ENCODE peak calls at places on chromosomes 3 and 15, in eight cellular contexts. F is lower lobe of right lung; B is right lobe of liver; L is adipocyte; G is small intestine; K is IMR-90; X is CD8-positive, alpha-beta T cell; O is SK-N-SH. S is an unnamed sample. For H3K4me1 and H3K36me3, the result is how much of the 10 kb centered on the place peaks cover.

GRCh38 chr3:67875338-67875737 is 220.9 kb upstream of the SUCLG2 start:
- DNase-seq in O (no peak), K (peak), B (no peak), G (peak), X (no peak), F (no peak), L (no peak), S (no peak)

GRCh38 chr3:38139191-38139590 is 730 bp downstream of the MYD88 start:
- DNase-seq in F (peak), X (no peak), G (no peak), K (no peak), L (no peak), O (no peak), B (peak), S (no peak)

GRCh38 chr15:59059076-59059597 is 45.8 kb upstream of the CCNB2 start:
- DNase-seq in G (no peak), X (no peak), B (no peak), K (no peak), L (no peak), F (no peak), O (no peak), S (no peak)

GRCh38 chr15:84681822-84682221 is 23.8 kb upstream of the NMB start:
- DNase-seq in F (no peak), O (no peak), X (peak), L (peak), B (no peak), K (peak), G (no peak), S (no peak)

GRCh38 chr15:70147178-70147760 is 49.6 kb upstream of the TLE3 start:
- DNase-seq in B (no peak), K (no peak), X (no peak), G (no peak), L (no peak), F (no peak), O (no peak), S (no peak)

GRCh38 chr15:79171320-79172031 is 80.9 kb upstream of the RASGRF1 start:
- DNase-seq in K (no peak), F (no peak), X (no peak), G (no peak), L (no peak), O (peak), B (no peak), S (no peak)

GRCh38 chr15:40567111-40567510 is 2.0 kb upstream of the RPUSD2 start:
- DNase-seq in O (no peak), B (no peak), K (no peak), F (no peak), G (peak), L (peak), X (no peak), S (no peak)

GRCh38 chr15:40470423-40471104 is at the start of gene CHST14:
- DNase-seq in B (peak), G (peak), F (peak), L (peak), K (peak), O (peak), X (peak), S (peak)

GRCh38 chr15:45454825-45455224 is 67.7 kb downstream of the SLC30A4 start:
- DNase-seq in F (peak), K (peak), B (peak), O (no peak), G (peak), L (peak), X (peak), S (peak)

GRCh38 chr15:91471410-91471993 is 371.4 kb downstream of the SV2B start:
- DNase-seq in F (no peak), X (no peak), B (no peak), O (no peak), G (no peak), L (no peak), K (peak), S (no peak)

GRCh38 chr3:48478631-48479555 is 25.1 kb downstream of the SHISA5 start:
- DNase-seq in B (no peak), K (no peak), F (no peak), O (no peak), G (peak), L (no peak), X (peak), S (peak)

GRCh38 chr3:188915137-188915536 is 256.6 kb upstream of the TPRG1 start:
- DNase-seq in O (no peak), B (no peak), L (peak), G (no peak), K (peak), X (no peak), F (no peak), S (no peak)

GRCh38 chr3:151931171-151931570 is 57.7 kb downstream of the SUCNR1 start:
- DNase-seq in F (no peak), K (peak), G (no peak), X (no peak), O (no peak), B (no peak), L (peak), S (no peak)

GRCh38 chr3:149784064-149784704 is 8.2 kb downstream of the ANKUB1 start:
- DNase-seq in O (no peak), B (no peak), L (peak), G (no peak), F (no peak), X (no peak), K (peak), S (no peak)

GRCh38 chr3:120172070-120172469 is 77.8 kb upstream of the GSK3B start:
- DNase-seq in B (no peak), F (no peak), K (peak), L (peak), G (no peak), O (no peak), X (no peak), S (no peak)

GRCh38 chr15:51726302-51727073 is 11.0 kb downstream of the LYSMD2 start:
- DNase-seq in X (no peak), G (peak), O (peak), F (no peak), L (peak), B (no peak), K (peak), S (no peak)

GRCh38 chr3:50390523-50391177 is 31.3 kb upstream of the TMEM115 start:
- DNase-seq in K (no peak), L (no peak), B (peak), O (peak), G (peak), F (peak), X (no peak), S (peak)

GRCh38 chr3:129992781-129993180 is 18.3 kb downstream of the TRH start:
- DNase-seq in G (no peak), K (no peak), B (no peak), X (no peak), O (peak), L (peak), F (no peak), S (no peak)

GRCh38 chr3:63595221-63595620 is 57.3 kb upstream of the SNTN start:
- DNase-seq in G (no peak), X (no peak), L (no peak), O (no peak), B (no peak), K (no peak), F (no peak), S (no peak)

GRCh38 chr3:24025805-24026204 is 80.7 kb downstream of the NR1D2 start:
- DNase-seq in X (no peak), L (no peak), G (no peak), O (no peak), F (no peak), B (no peak), K (no peak), S (no peak)

GRCh38 chr15:45871121-45871855 is 236.5 kb downstream of the SQOR start:
- DNase-seq in B (no peak), L (peak), G (no peak), K (no peak), O (no peak), F (no peak), X (no peak), S (no peak)

GRCh38 chr3:34070831-34071230 is 272.4 kb downstream of the PDCD6IP start:
- DNase-seq in K (no peak), F (no peak), X (no peak), G (no peak), L (no peak), B (no peak), O (no peak), S (no peak)

GRCh38 chr15:63991706-63992105 is 54.6 kb downstream of the DAPK2 start:
- DNase-seq in K (no peak), B (no peak), O (no peak), L (no peak), F (no peak), X (no peak), G (no peak), S (no peak)

GRCh38 chr3:83218383-83219200 is 1457.1 kb upstream of the GBE1 start:
- DNase-seq in X (no peak), K (no peak), O (peak), G (no peak), F (no peak), B (peak), L (no peak), S (peak)

GRCh38 chr15:98927990-98928389 is 79.6 kb downstream of the PGPEP1L start:
- DNase-seq in K (no peak), L (no peak), X (no peak), O (no peak), B (no peak), F (no peak), G (no peak), S (no peak)

GRCh38 chr15:90213123-90213817 is 12.1 kb downstream of the SEMA4B start:
- DNase-seq in G (peak), F (no peak), B (no peak), X (no peak), L (no peak), K (no peak), O (no peak), S (no peak)

GRCh38 chr15:96804754-96805153 is 474.3 kb downstream of the NR2F2 start:
- DNase-seq in F (no peak), L (no peak), X (no peak), B (no peak), K (no peak), G (no peak), O (no peak), S (no peak)

GRCh38 chr3:149971403-149972075 is 844 bp upstream of the PFN2 start:
- DNase-seq in G (peak), F (peak), X (peak), B (peak), O (no peak), K (peak), L (peak), S (peak)

GRCh38 chr3:48507256-48508061 is 3.5 kb upstream of the SHISA5 start:
- DNase-seq in F (peak), B (peak), L (peak), G (peak), K (peak), O (peak), X (peak), S (peak)

GRCh38 chr3:129820587-129820986 is 72.9 kb downstream of the TMCC1 start:
- DNase-seq in K (no peak), O (no peak), L (no peak), B (no peak), G (peak), F (no peak), X (no peak), S (no peak)

GRCh38 chr3:76683256-76683655 is 356.6 kb upstream of the ROBO2 start:
- DNase-seq in X (no peak), G (no peak), F (no peak), L (no peak), O (peak), B (no peak), K (no peak), S (no peak)

GRCh38 chr3:64595253-64595694 is 92.5 kb downstream of the ADAMTS9 start:
- DNase-seq in G (no peak), K (peak), L (peak), B (no peak), F (no peak), O (no peak), X (no peak), S (no peak)

GRCh38 chr3:59970384-59970783 is 920.6 kb upstream of the CFAP20DC start:
- DNase-seq in F (no peak), K (no peak), L (no peak), X (no peak), O (no peak), G (no peak), B (no peak), S (no peak)

GRCh38 chr3:43632269-43632733 is 10.5 kb upstream of the ANO10 start:
- DNase-seq in L (peak), K (peak), F (no peak), B (no peak), G (no peak), O (no peak), X (no peak), S (no peak)

GRCh38 chr3:62287528-62287927 is 85.8 kb downstream of the FEZF2 start:
- DNase-seq in L (no peak), B (no peak), F (no peak), X (no peak), G (no peak), K (no peak), O (no peak), S (no peak)

GRCh38 chr3:146747928-146748327 is 142.8 kb upstream of the PLSCR5 start:
- DNase-seq in G (no peak), F (no peak), X (no peak), O (no peak), L (peak), K (peak), B (no peak), S (no peak)

DNA sequence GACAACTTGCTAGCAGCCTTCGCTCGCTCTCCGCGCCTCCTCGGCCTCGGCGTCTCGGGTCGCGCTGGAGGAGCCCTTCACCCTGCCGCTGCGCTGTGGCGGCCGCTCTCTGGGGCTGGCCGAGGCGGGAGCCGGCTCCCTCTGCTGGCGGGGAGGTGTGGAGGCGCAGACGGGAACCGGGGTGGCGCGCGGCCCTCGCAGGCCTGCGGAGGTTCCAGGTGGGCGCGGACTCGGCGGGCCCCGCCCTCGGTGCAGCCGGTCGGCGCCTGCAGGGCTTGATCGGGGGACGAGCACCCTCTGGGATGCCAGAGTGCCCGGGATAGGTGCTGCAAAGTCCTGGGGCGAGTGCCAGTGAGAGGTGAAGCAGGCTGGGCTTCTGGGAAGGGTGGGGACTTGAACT is 989.9 kb downstream of the ROBO2 start:
- DNase-seq in X (no peak), L (no peak), F (no peak), B (peak), K (no peak), G (no peak), O (no peak), S (no peak)
- H3K4me1 ChIP-seq in X (under half), L (under half), F (under half), B (under half), K (under half), G (under half), O (under half), S (under half)

DNA sequence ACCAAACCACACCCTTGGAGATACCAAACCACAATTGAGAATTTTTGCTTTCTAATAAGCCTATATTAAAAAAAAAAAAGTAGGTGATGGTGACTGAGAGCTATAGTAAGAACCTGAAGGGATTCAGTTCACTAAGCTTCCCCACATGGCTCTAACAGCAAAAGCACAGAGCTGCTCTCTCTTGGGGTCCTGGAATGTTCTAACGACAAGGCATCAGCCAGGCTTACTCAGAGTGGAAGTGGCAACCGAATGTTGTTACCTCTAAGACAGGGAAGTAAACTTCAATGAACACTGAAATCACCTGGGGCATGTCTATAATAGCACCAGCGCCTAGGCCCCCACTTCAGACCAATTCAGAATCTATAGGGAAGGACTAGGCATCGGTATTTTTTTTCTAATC is 397.7 kb downstream of the MAGI1 start:
- DNase-seq in X (no peak), G (no peak), L (no peak), K (no peak), F (no peak), B (no peak), O (no peak), S (no peak)
- H3K36me3 ChIP-seq in X (under half), G (under half), L (under half), K (under half), F (under half), B (under half), O (under half), S (under half)

GRCh38 chr3:185733980-185734724 is 90.7 kb downstream of the IGF2BP2 start:
- DNase-seq in L (peak), O (peak), B (no peak), F (no peak), X (no peak), K (peak), G (peak), S (no peak)

GRCh38 chr3:185730550-185730949 is 94.3 kb downstream of the IGF2BP2 start:
- DNase-seq in X (no peak), L (no peak), K (no peak), O (no peak), B (no peak), F (no peak), G (no peak), S (no peak)

GRCh38 chr3:185734725-185735096 is 90.1 kb downstream of the IGF2BP2 start:
- DNase-seq in O (no peak), F (no peak), X (no peak), B (no peak), G (no peak), L (no peak), K (no peak), S (no peak)

GRCh38 chr3:185729335-185729715 is 95.5 kb downstream of the IGF2BP2 start:
- DNase-seq in X (no peak), L (peak), K (peak), F (no peak), B (no peak), O (no peak), G (no peak), S (no peak)

GRCh38 chr3:185732782-185733181 is 92.1 kb downstream of the IGF2BP2 start:
- DNase-seq in G (no peak), F (no peak), B (no peak), K (peak), X (no peak), L (peak), O (no peak), S (no peak)
- H3K4me1 ChIP-seq in G (under half), F (under half), B (under half), K (under half), X (under half), L (half or more), O (under half), S (under half)

GRCh38 chr15:68776477-68777270 is 44.0 kb downstream of the ANP32A start:
- DNase-seq in L (no peak), F (no peak), B (no peak), O (no peak), X (no peak), K (no peak), G (no peak), S (no peak)
- H3K36me3 ChIP-seq in L (under half), F (under half), B (under half), O (under half), X (under half), K (under half), G (under half), S (under half)

DNA sequence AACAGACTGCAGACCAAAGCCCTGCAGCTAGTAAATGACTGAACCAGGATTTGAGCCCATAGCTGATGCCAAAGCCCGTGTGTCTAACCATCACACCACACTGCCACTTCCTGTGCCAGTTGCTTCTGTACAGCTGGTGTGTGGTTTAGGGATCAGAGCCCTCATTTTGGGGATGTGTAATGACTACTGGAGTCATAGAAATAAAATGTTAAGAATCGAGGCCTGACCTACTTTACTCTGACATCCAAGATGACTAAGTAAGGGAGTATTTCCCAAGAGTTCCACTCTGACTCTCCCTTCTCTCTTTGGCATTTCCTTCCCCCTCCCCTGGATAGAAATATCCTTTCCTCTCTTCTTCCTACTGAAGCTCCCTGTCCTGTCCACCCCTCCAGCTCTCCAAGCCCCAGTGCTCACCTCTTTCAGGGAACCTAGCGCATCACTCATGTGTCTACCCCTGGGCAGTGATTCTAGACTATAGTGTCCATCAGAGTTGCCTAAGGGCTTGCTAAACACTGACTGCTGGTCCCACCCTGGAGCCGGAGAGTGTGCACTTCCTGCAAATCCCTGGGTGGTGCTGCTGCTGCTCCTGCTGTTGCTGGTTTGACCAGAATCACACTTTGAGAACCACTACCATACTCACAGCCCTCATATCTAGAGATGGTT is 53.8 kb downstream of the MGLL start:
- DNase-seq in L (peak), O (no peak), F (no peak), B (no peak), K (peak), G (no peak), X (no peak), S (peak)
- H3K4me1 ChIP-seq in L (half or more), O (under half), F (half or more), B (half or more), K (under half), G (under half), X (under half), S (under half)